ENCODE peak calls at places on chromosomes 2 and 18, in nine cellular contexts. E is stimulated activated CD8-positive, alpha-beta memory T cell treated with anti-CD3 and anti-CD28 coated beads, Interleukin-15, amount 100 ng/mL, for 1 hour; A is SK-N-DZ; L is caudate nucleus; T is effector memory CD8-positive, alpha-beta T cell; C is NCI-H446; H is sciatic nerve; P is NCI-H1694 treated with DMSO at 0.1 percent for 48 hours; Q is transverse colon. K is an unnamed sample.

GRCh38 chr18:12744103-12744502 is 41.3 kb downstream of the PSMG2 start:
- DNase-seq in E (no peak), A (peak), L (no peak), T (no peak), C (no peak), H (no peak), P (peak), Q (no peak), K (no peak)

GRCh38 chr2:7619203-7619602 is 702.0 kb downstream of the RNF144A start:
- DNase-seq in E (no peak), A (no peak), L (no peak), T (no peak), C (no peak), H (no peak), P (no peak), Q (no peak), K (no peak)

GRCh38 chr2:208228481-208228880 is 26.4 kb downstream of the IDH1 start:
- DNase-seq in E (no peak), A (no peak), L (no peak), T (no peak), C (no peak), H (no peak), P (no peak), Q (no peak), K (no peak)

GRCh38 chr2:235098736-235099494 is 147.1 kb downstream of the SH3BP4 start:
- DNase-seq in E (no peak), A (no peak), L (no peak), T (no peak), C (no peak), H (no peak), P (no peak), Q (no peak), K (no peak)

GRCh38 chr18:2978626-2979025 is 34.3 kb downstream of the LPIN2 start:
- DNase-seq in E (no peak), A (no peak), L (no peak), T (no peak), C (no peak), H (no peak), P (no peak), Q (no peak), K (no peak)

GRCh38 chr2:141063410-141063809 is 1067.4 kb downstream of the LRP1B start:
- DNase-seq in E (no peak), A (no peak), L (no peak), T (no peak), C (no peak), H (no peak), P (no peak), Q (no peak), K (no peak)

GRCh38 chr2:118847447-118848172 is at the start of gene EN1:
- DNase-seq in E (no peak), A (peak), L (no peak), T (no peak), C (no peak), H (no peak), P (peak), Q (no peak), K (no peak)

GRCh38 chr18:75364512-75364911 is 63.0 kb downstream of the SMIM21 start:
- DNase-seq in E (no peak), A (no peak), L (no peak), T (no peak), C (no peak), H (no peak), P (no peak), Q (no peak), K (no peak)

GRCh38 chr2:215681799-215682594 is 246.1 kb upstream of the FN1 start:
- DNase-seq in E (no peak), A (no peak), L (no peak), T (no peak), C (no peak), H (no peak), P (no peak), Q (no peak), K (no peak)

GRCh38 chr2:219402665-219403515 is 15.2 kb upstream of the DNPEP start:
- DNase-seq in E (no peak), A (peak), L (peak), T (peak), C (peak), H (no peak), P (peak), Q (peak), K (peak)

GRCh38 chr2:135212757-135213156 is 160.7 kb downstream of the RAB3GAP1 start:
- DNase-seq in E (no peak), A (no peak), L (no peak), T (no peak), C (no peak), H (no peak), P (no peak), Q (no peak), K (no peak)

GRCh38 chr2:96985630-96986385 is 572 bp downstream of the FAM178B start:
- DNase-seq in E (no peak), A (no peak), L (no peak), T (no peak), C (no peak), H (no peak), P (no peak), Q (no peak), K (no peak)

GRCh38 chr2:45268631-45269030 is 259.4 kb upstream of the SIX2 start:
- DNase-seq in E (no peak), A (no peak), L (no peak), T (no peak), C (no peak), H (no peak), P (no peak), Q (no peak), K (no peak)

GRCh38 chr2:83596592-83597339 is 862.3 kb downstream of the SUCLG1 start:
- DNase-seq in E (no peak), A (no peak), L (no peak), T (no peak), C (no peak), H (no peak), P (no peak), Q (no peak), K (no peak)

GRCh38 chr2:222703866-222704265 is 32.4 kb downstream of the MOGAT1 start:
- DNase-seq in E (no peak), A (no peak), L (no peak), T (no peak), C (no peak), H (no peak), P (no peak), Q (no peak), K (no peak)

GRCh38 chr2:23287250-23287704 is 97.7 kb upstream of the KLHL29 start:
- DNase-seq in E (no peak), A (no peak), L (no peak), T (no peak), C (peak), H (peak), P (no peak), Q (no peak), K (no peak)

GRCh38 chr18:37346048-37346447 is 219.6 kb downstream of the CELF4 start:
- DNase-seq in E (no peak), A (no peak), L (no peak), T (no peak), C (no peak), H (no peak), P (no peak), Q (no peak), K (no peak)

GRCh38 chr2:183035954-183036669 is 2.1 kb downstream of the NCKAP1 start:
- DNase-seq in E (no peak), A (no peak), L (no peak), T (no peak), C (no peak), H (no peak), P (no peak), Q (no peak), K (no peak)

GRCh38 chr2:228417526-228417925 is 236.0 kb upstream of the SPHKAP start:
- DNase-seq in E (no peak), A (no peak), L (no peak), T (no peak), C (no peak), H (no peak), P (no peak), Q (no peak), K (no peak)

GRCh38 chr18:21742323-21742687 is 1.7 kb downstream of the MIB1 start:
- DNase-seq in E (no peak), A (no peak), L (no peak), T (no peak), C (no peak), H (no peak), P (no peak), Q (no peak), K (no peak)

GRCh38 chr18:8403713-8404112 is 205.5 kb upstream of the RAB12 start:
- DNase-seq in E (no peak), A (no peak), L (no peak), T (no peak), C (no peak), H (no peak), P (no peak), Q (no peak), K (no peak)

GRCh38 chr2:20638014-20638413 is 12.9 kb downstream of the HS1BP3 start:
- DNase-seq in E (no peak), A (no peak), L (no peak), T (no peak), C (no peak), H (no peak), P (no peak), Q (no peak), K (no peak)

GRCh38 chr18:11654736-11655604 is 34.1 kb upstream of the GNAL start:
- DNase-seq in E (no peak), A (no peak), L (peak), T (peak), C (no peak), H (peak), P (no peak), Q (peak), K (peak)

GRCh38 chr2:228657807-228658402 is 476.4 kb upstream of the SPHKAP start:
- DNase-seq in E (no peak), A (peak), L (no peak), T (no peak), C (peak), H (no peak), P (peak), Q (no peak), K (no peak)

GRCh38 chr2:113838277-113838676 is 51.6 kb upstream of the ACTR3 start:
- DNase-seq in E (no peak), A (no peak), L (no peak), T (no peak), C (no peak), H (no peak), P (no peak), Q (no peak), K (no peak)

GRCh38 chr2:145305854-145306253 is 785.9 kb upstream of the ZEB2 start:
- DNase-seq in E (no peak), A (no peak), L (no peak), T (no peak), C (no peak), H (no peak), P (no peak), Q (no peak), K (no peak)

GRCh38 chr2:136235451-136236418 is 117.8 kb upstream of the CXCR4 start:
- DNase-seq in E (no peak), A (no peak), L (no peak), T (no peak), C (no peak), H (no peak), P (no peak), Q (no peak), K (no peak)

GRCh38 chr2:43018179-43019024 is 208.0 kb downstream of the ZFP36L2 start:
- DNase-seq in E (no peak), A (peak), L (no peak), T (no peak), C (no peak), H (peak), P (no peak), Q (peak), K (no peak)

GRCh38 chr2:230691005-230691647 is 21.5 kb upstream of the CAB39 start:
- DNase-seq in E (no peak), A (no peak), L (no peak), T (no peak), C (no peak), H (no peak), P (no peak), Q (no peak), K (no peak)

GRCh38 chr2:147464737-147465437 is 379.9 kb upstream of the ACVR2A start:
- DNase-seq in E (no peak), A (no peak), L (no peak), T (no peak), C (no peak), H (no peak), P (no peak), Q (no peak), K (no peak)

GRCh38 chr18:45664824-45665763 is 49.8 kb downstream of the SLC14A2 start:
- DNase-seq in E (no peak), A (peak), L (peak), T (peak), C (peak), H (peak), P (peak), Q (peak), K (peak)

GRCh38 chr2:55056024-55056521 is 5.8 kb upstream of the RTN4 start:
- DNase-seq in E (no peak), A (no peak), L (no peak), T (no peak), C (no peak), H (no peak), P (no peak), Q (no peak), K (no peak)

GRCh38 chr2:75703617-75704016 is 7.1 kb downstream of the GCFC2 start:
- DNase-seq in E (no peak), A (no peak), L (no peak), T (no peak), C (no peak), H (no peak), P (no peak), Q (no peak), K (no peak)

GRCh38 chr2:77521931-77522470 is at the start of gene LRRTM4:
- DNase-seq in E (no peak), A (peak), L (peak), T (no peak), C (no peak), H (no peak), P (peak), Q (no peak), K (no peak)